ENCODE peak calls at places on chromosomes 2 and 18, in four cellular contexts. Z is tibial artery, I is activated gamma-delta T cell treated with Interleukin-2 at 50 U/mL for 16 hours, T is NCI-H1105. H is an unnamed sample.

GRCh38 chr2:120546077-120546864 is 189.4 kb upstream of the GLI2 start:
- DNase-seq in Z (peak), I (no peak), T (no peak), H (no peak)

GRCh38 chr2:236305531-236305930 is 41.3 kb upstream of the ASB18 start:
- DNase-seq in Z (no peak), I (no peak), T (no peak), H (no peak)

GRCh38 chr2:143171817-143172216 is 42.6 kb downstream of the ARHGAP15 start:
- DNase-seq in Z (no peak), I (no peak), T (no peak), H (no peak)

GRCh38 chr18:58788971-58789797 is 75.5 kb upstream of the ZNF532 start:
- DNase-seq in Z (no peak), I (no peak), T (no peak), H (no peak)

GRCh38 chr18:11857177-11857887 is 6.1 kb downstream of the CHMP1B start:
- DNase-seq in Z (peak), I (no peak), T (no peak), H (no peak)

GRCh38 chr2:16655457-16655837 is 10.2 kb downstream of the CYRIA start:
- DNase-seq in Z (no peak), I (no peak), T (no peak), H (no peak)

GRCh38 chr2:216404010-216404618 is 8.2 kb upstream of the SMARCAL1 start:
- DNase-seq in Z (no peak), I (peak), T (peak), H (no peak)

GRCh38 chr2:12979066-12979465 is 262.3 kb downstream of the TRIB2 start:
- DNase-seq in Z (no peak), I (no peak), T (no peak), H (no peak)

GRCh38 chr2:55054476-55054875 is 4.2 kb upstream of the RTN4 start:
- DNase-seq in Z (no peak), I (no peak), T (no peak), H (no peak)

GRCh38 chr2:96251721-96252292 is 14.0 kb downstream of the TMEM127 start:
- DNase-seq in Z (peak), I (no peak), T (no peak), H (no peak)

GRCh38 chr2:191178806-191179514 is 28.2 kb upstream of the STAT4 start:
- DNase-seq in Z (peak), I (no peak), T (no peak), H (no peak)

GRCh38 chr2:217837001-217837491 is 165.7 kb downstream of the TNS1 start:
- DNase-seq in Z (peak), I (no peak), T (no peak), H (no peak)

GRCh38 chr18:6414118-6414722 is 491 bp downstream of the L3MBTL4 start:
- DNase-seq in Z (peak), I (peak), T (no peak), H (no peak)

GRCh38 chr2:111160758-111161157 is 40.0 kb downstream of the BCL2L11 start:
- DNase-seq in Z (no peak), I (no peak), T (no peak), H (no peak)

GRCh38 chr2:38217401-38218188 is 141.6 kb upstream of the CYP1B1 start:
- DNase-seq in Z (no peak), I (no peak), T (no peak), H (no peak)

GRCh38 chr2:43074592-43075053 is 151.8 kb downstream of the ZFP36L2 start:
- DNase-seq in Z (no peak), I (no peak), T (no peak), H (no peak)

GRCh38 chr2:230011617-230012016 is 57.1 kb downstream of the SLC16A14 start:
- DNase-seq in Z (no peak), I (no peak), T (no peak), H (no peak)

GRCh38 chr2:8684885-8685696 is 3.2 kb downstream of the ID2 start:
- DNase-seq in Z (peak), I (peak), T (peak), H (peak)

GRCh38 chr2:85830645-85831044 is 58.1 kb downstream of the ST3GAL5 start:
- DNase-seq in Z (no peak), I (no peak), T (no peak), H (no peak)

GRCh38 chr2:42920446-42921161 is 128.2 kb upstream of the HAAO start:
- DNase-seq in Z (no peak), I (no peak), T (no peak), H (no peak)

GRCh38 chr2:241905716-241906376 is 36.3 kb downstream of the RTP5 start:
- DNase-seq in Z (no peak), I (no peak), T (no peak), H (no peak)

H was measured in NCI-H1092.